ENCODE peak calls at places on chromosomes 2 and 18, in eight cellular contexts. H is NCI-H345; Z is Calu3; I is right lobe of liver; O is iPS-NIHi11; P is T-helper 2 cell treated with Interferon-gamma antibody and Interleukin-4, amounts not matched to agents 5 μg/mL and 100 μg/mL, for 36 hours; D is KG1; X is HFFc6. C is an unnamed sample.

GRCh38 chr18:9987931-9988330 is 74.1 kb downstream of the VAPA start:
- DNase-seq in D (no peak), P (no peak), Z (no peak), O (no peak), X (no peak), H (peak), I (peak), C (no peak)

GRCh38 chr2:174965992-174966789 is 39.0 kb downstream of the CHN1 start:
- DNase-seq in Z (no peak), I (no peak), O (no peak), H (peak), X (no peak), P (no peak), D (no peak), C (no peak)

GRCh38 chr2:28400921-28401320 is 8.3 kb downstream of the FOSL2 start:
- DNase-seq in X (no peak), H (no peak), O (no peak), I (no peak), D (no peak), Z (no peak), P (no peak), C (no peak)

GRCh38 chr2:109351164-109351756 is 222.3 kb downstream of the SH3RF3 start:
- DNase-seq in O (no peak), D (no peak), P (no peak), Z (no peak), X (peak), I (peak), H (no peak), C (no peak)

GRCh38 chr18:36534154-36534688 is 236.7 kb downstream of the FHOD3 start:
- DNase-seq in Z (no peak), I (no peak), X (no peak), H (no peak), D (no peak), P (no peak), O (no peak), C (no peak)

GRCh38 chr2:120963997-120964396 is 228.3 kb downstream of the GLI2 start:
- DNase-seq in Z (no peak), X (no peak), I (no peak), O (no peak), D (no peak), P (no peak), H (no peak), C (no peak)

GRCh38 chr2:75605770-75606535 is 40.6 kb upstream of the MRPL19 start:
- DNase-seq in Z (no peak), X (peak), O (peak), I (no peak), P (no peak), H (peak), D (no peak), C (no peak)

GRCh38 chr2:172246649-172247048 is 143.9 kb upstream of the DLX2 start:
- DNase-seq in P (no peak), H (no peak), D (no peak), Z (no peak), O (no peak), X (no peak), I (no peak), C (no peak)

GRCh38 chr18:37445368-37445767 is 120.2 kb downstream of the CELF4 start:
- DNase-seq in O (no peak), Z (no peak), P (no peak), H (no peak), I (no peak), X (peak), D (no peak), C (no peak)

GRCh38 chr2:64679673-64680425 is 26.1 kb upstream of the SERTAD2 start:
- DNase-seq in P (peak), O (no peak), I (no peak), X (no peak), H (no peak), D (no peak), Z (no peak), C (no peak)

GRCh38 chr2:149040451-149040850 is 2.0 kb downstream of the LYPD6B start:
- DNase-seq in I (no peak), H (peak), D (no peak), X (no peak), O (peak), P (peak), Z (peak), C (peak)

GRCh38 chr2:202317080-202317859 is 51.7 kb downstream of the NOP58 start:
- DNase-seq in Z (peak), H (no peak), I (peak), X (peak), D (no peak), O (peak), P (no peak), C (peak)

GRCh38 chr2:137910641-137911040 is 53.6 kb upstream of the HNMT start:
- DNase-seq in P (no peak), D (peak), I (no peak), X (peak), O (no peak), H (no peak), Z (no peak), C (no peak)

GRCh38 chr18:6648581-6648980 is 80.9 kb upstream of the ARHGAP28 start:
- DNase-seq in P (no peak), Z (no peak), H (no peak), O (no peak), X (peak), D (no peak), I (no peak), C (no peak)

GRCh38 chr18:2997846-2998599 is 14.9 kb downstream of the LPIN2 start:
- DNase-seq in X (no peak), Z (no peak), O (no peak), P (no peak), I (no peak), H (no peak), D (no peak), C (no peak)

GRCh38 chr18:1917546-1917945 is 653.8 kb downstream of the METTL4 start:
- DNase-seq in Z (no peak), D (no peak), P (no peak), H (no peak), I (no peak), O (no peak), X (no peak), C (no peak)

GRCh38 chr2:72511906-72512305 is 313.9 kb downstream of the EXOC6B start:
- DNase-seq in P (no peak), O (no peak), I (no peak), Z (no peak), D (no peak), X (no peak), H (no peak), C (no peak)

GRCh38 chr2:31275976-31276375 is 42.0 kb downstream of the EHD3 start:
- DNase-seq in Z (no peak), D (no peak), I (no peak), H (peak), O (no peak), X (no peak), P (no peak), C (no peak)

GRCh38 chr18:26327062-26327461 is 100.8 kb downstream of the TAF4B start:
- DNase-seq in Z (no peak), H (no peak), I (no peak), X (no peak), O (no peak), D (no peak), P (no peak), C (no peak)

GRCh38 chr2:17588031-17588430 is 47.5 kb downstream of the VSNL1 start:
- DNase-seq in H (no peak), Z (no peak), O (no peak), X (no peak), D (no peak), P (no peak), I (no peak), C (no peak)

GRCh38 chr2:169393068-169393590 is 30.8 kb upstream of the LRP2 start:
- DNase-seq in I (no peak), H (no peak), Z (no peak), X (no peak), P (no peak), D (no peak), O (no peak), C (no peak)

GRCh38 chr18:23585007-23585871 is 1.1 kb downstream of the NPC1 start:
- DNase-seq in P (no peak), H (peak), X (peak), Z (no peak), O (no peak), I (no peak), D (no peak), C (peak)

C was measured in endothelial cell.